ENCODE peak calls at places on chromosome 9, in nine cellular contexts. One of them, this sample, is unnamed.

GRCh38 chr9:2616726-2617377 is 4.7 kb upstream of the VLDLR start:
- DNase-seq in endodermal cell: no peak
- DNase-seq in suprapubic skin: no peak
- DNase-seq in CD8-positive, alpha-beta T cell: no peak
- DNase-seq in pancreas: no peak
- DNase-seq in bronchial epithelial cell: no peak
- DNase-seq in AG10803: no peak
- DNase-seq in mucosa of descending colon: no peak
- DNase-seq in tibial artery: no peak
- DNase-seq in this sample: peak; percentile 23

GRCh38 chr9:2620876-2621677 is 510 bp upstream of the VLDLR start:
- DNase-seq in endodermal cell: peak; percentile 94
- DNase-seq in suprapubic skin: peak; percentile 73
- DNase-seq in CD8-positive, alpha-beta T cell: peak; percentile 20
- DNase-seq in pancreas: peak; percentile 89
- DNase-seq in bronchial epithelial cell: peak; percentile 80
- DNase-seq in AG10803: peak; percentile 87
- DNase-seq in mucosa of descending colon: peak; percentile 78
- DNase-seq in tibial artery: peak; percentile 70
- DNase-seq in this sample: no peak

GRCh38 chr9:94613003-94613402 is 19.4 kb upstream of the FBP2 start:
- DNase-seq in endodermal cell: no peak
- DNase-seq in suprapubic skin: no peak
- DNase-seq in CD8-positive, alpha-beta T cell: no peak
- DNase-seq in pancreas: no peak
- DNase-seq in bronchial epithelial cell: no peak
- DNase-seq in AG10803: no peak
- DNase-seq in mucosa of descending colon: no peak
- DNase-seq in tibial artery: no peak
- DNase-seq in this sample: no peak

GRCh38 chr9:136534396-136534795 is 11.5 kb downstream of the NOTCH1 start:
- DNase-seq in endodermal cell: no peak
- DNase-seq in suprapubic skin: no peak
- DNase-seq in CD8-positive, alpha-beta T cell: no peak
- DNase-seq in pancreas: no peak
- DNase-seq in bronchial epithelial cell: no peak
- DNase-seq in AG10803: no peak
- DNase-seq in mucosa of descending colon: no peak
- DNase-seq in tibial artery: no peak
- DNase-seq in this sample: no peak

GRCh38 chr9:124399999-124400940 is 15.0 kb downstream of the PSMB7 start:
- DNase-seq in endodermal cell: no peak
- DNase-seq in suprapubic skin: no peak
- DNase-seq in CD8-positive, alpha-beta T cell: no peak
- DNase-seq in pancreas: no peak
- DNase-seq in bronchial epithelial cell: no peak
- DNase-seq in AG10803: no peak
- DNase-seq in mucosa of descending colon: no peak
- DNase-seq in tibial artery: no peak
- DNase-seq in this sample: no peak

GRCh38 chr9:109856785-109857184 is 76.8 kb downstream of the PALM2AKAP2 start:
- DNase-seq in endodermal cell: peak; percentile 55
- DNase-seq in suprapubic skin: no peak
- DNase-seq in CD8-positive, alpha-beta T cell: no peak
- DNase-seq in pancreas: no peak
- DNase-seq in bronchial epithelial cell: no peak
- DNase-seq in AG10803: peak; percentile 64
- DNase-seq in mucosa of descending colon: no peak
- DNase-seq in tibial artery: peak; percentile 41
- DNase-seq in this sample: no peak

GRCh38 chr9:136858844-136859757 is 7.0 kb downstream of the MAMDC4 start:
- DNase-seq in endodermal cell: peak; percentile 39
- DNase-seq in suprapubic skin: peak; percentile 69
- DNase-seq in CD8-positive, alpha-beta T cell: no peak
- DNase-seq in pancreas: peak; percentile 90
- DNase-seq in bronchial epithelial cell: no peak
- DNase-seq in AG10803: peak; percentile 57
- DNase-seq in mucosa of descending colon: peak; percentile 94
- DNase-seq in tibial artery: no peak
- DNase-seq in this sample: no peak

GRCh38 chr9:37441776-37442370 is 19.4 kb downstream of the GRHPR start:
- DNase-seq in endodermal cell: no peak
- DNase-seq in suprapubic skin: no peak
- DNase-seq in CD8-positive, alpha-beta T cell: no peak
- DNase-seq in pancreas: no peak
- DNase-seq in bronchial epithelial cell: no peak
- DNase-seq in AG10803: no peak
- DNase-seq in mucosa of descending colon: no peak
- DNase-seq in tibial artery: no peak
- DNase-seq in this sample: no peak

GRCh38 chr9:10612649-10613398 is at the start of gene PTPRD:
- DNase-seq in endodermal cell: peak; percentile 89
- DNase-seq in suprapubic skin: no peak
- DNase-seq in CD8-positive, alpha-beta T cell: peak; percentile 16
- DNase-seq in pancreas: peak; percentile 79
- DNase-seq in bronchial epithelial cell: peak; percentile 64
- DNase-seq in AG10803: peak; percentile 1
- DNase-seq in mucosa of descending colon: no peak
- DNase-seq in tibial artery: no peak
- DNase-seq in this sample: peak; percentile 47

GRCh38 chr9:116460026-116460425 is 227.1 kb upstream of the TRIM32 start:
- DNase-seq in endodermal cell: no peak
- DNase-seq in suprapubic skin: no peak
- DNase-seq in CD8-positive, alpha-beta T cell: no peak
- DNase-seq in pancreas: no peak
- DNase-seq in bronchial epithelial cell: no peak
- DNase-seq in AG10803: no peak
- DNase-seq in mucosa of descending colon: no peak
- DNase-seq in tibial artery: no peak
- DNase-seq in this sample: no peak

GRCh38 chr9:7879551-7880245 is 80.1 kb upstream of the DMAC1 start:
- DNase-seq in endodermal cell: peak; percentile 85
- DNase-seq in suprapubic skin: no peak
- DNase-seq in CD8-positive, alpha-beta T cell: peak; percentile 25
- DNase-seq in pancreas: no peak
- DNase-seq in bronchial epithelial cell: peak; percentile 79
- DNase-seq in AG10803: no peak
- DNase-seq in mucosa of descending colon: no peak
- DNase-seq in tibial artery: no peak
- DNase-seq in this sample: no peak

GRCh38 chr9:98708103-98708932 is 417 bp downstream of the GABBR2 start:
- DNase-seq in endodermal cell: peak; percentile 67
- DNase-seq in suprapubic skin: no peak
- DNase-seq in CD8-positive, alpha-beta T cell: no peak
- DNase-seq in pancreas: no peak
- DNase-seq in bronchial epithelial cell: no peak
- DNase-seq in AG10803: no peak
- DNase-seq in mucosa of descending colon: no peak
- DNase-seq in tibial artery: no peak
- DNase-seq in this sample: no peak

GRCh38 chr9:37390759-37391158 is 31.7 kb upstream of the GRHPR start:
- DNase-seq in endodermal cell: peak; percentile 88
- DNase-seq in suprapubic skin: no peak
- DNase-seq in CD8-positive, alpha-beta T cell: no peak
- DNase-seq in pancreas: no peak
- DNase-seq in bronchial epithelial cell: peak; percentile 27
- DNase-seq in AG10803: no peak
- DNase-seq in mucosa of descending colon: no peak
- DNase-seq in tibial artery: no peak
- DNase-seq in this sample: peak; percentile 83

GRCh38 chr9:101028346-101029299 is at the start of gene PLPPR1:
- DNase-seq in endodermal cell: peak; percentile 92
- DNase-seq in suprapubic skin: peak; percentile 56
- DNase-seq in CD8-positive, alpha-beta T cell: no peak
- DNase-seq in pancreas: peak; percentile 82
- DNase-seq in bronchial epithelial cell: peak; percentile 49
- DNase-seq in AG10803: peak; percentile 24
- DNase-seq in mucosa of descending colon: peak; percentile 55
- DNase-seq in tibial artery: no peak
- DNase-seq in this sample: peak; percentile 10

GRCh38 chr9:99593621-99594020 is 228.1 kb upstream of the NR4A3 start:
- DNase-seq in endodermal cell: no peak
- DNase-seq in suprapubic skin: no peak
- DNase-seq in CD8-positive, alpha-beta T cell: peak; percentile 21
- DNase-seq in pancreas: no peak
- DNase-seq in bronchial epithelial cell: no peak
- DNase-seq in AG10803: no peak
- DNase-seq in mucosa of descending colon: no peak
- DNase-seq in tibial artery: no peak
- DNase-seq in this sample: no peak

GRCh38 chr9:113997610-113998009 is 80.5 kb downstream of the AMBP start:
- DNase-seq in endodermal cell: peak; percentile 37
- DNase-seq in suprapubic skin: peak; percentile 45
- DNase-seq in CD8-positive, alpha-beta T cell: no peak
- DNase-seq in pancreas: no peak
- DNase-seq in bronchial epithelial cell: no peak
- DNase-seq in AG10803: no peak
- DNase-seq in mucosa of descending colon: no peak
- DNase-seq in tibial artery: no peak
- DNase-seq in this sample: no peak

GRCh38 chr9:113998114-113998513 is 80.0 kb downstream of the AMBP start:
- DNase-seq in endodermal cell: peak; percentile 16
- DNase-seq in suprapubic skin: peak; percentile 30
- DNase-seq in CD8-positive, alpha-beta T cell: no peak
- DNase-seq in pancreas: no peak
- DNase-seq in bronchial epithelial cell: no peak
- DNase-seq in AG10803: no peak
- DNase-seq in mucosa of descending colon: no peak
- DNase-seq in tibial artery: no peak
- DNase-seq in this sample: no peak

GRCh38 chr9:114000063-114000454 is 78.0 kb downstream of the AMBP start:
- DNase-seq in endodermal cell: peak; percentile 18
- DNase-seq in suprapubic skin: peak; percentile 9
- DNase-seq in CD8-positive, alpha-beta T cell: no peak
- DNase-seq in pancreas: no peak
- DNase-seq in bronchial epithelial cell: no peak
- DNase-seq in AG10803: no peak
- DNase-seq in mucosa of descending colon: no peak
- DNase-seq in tibial artery: no peak
- DNase-seq in this sample: no peak

GRCh38 chr9:113999256-114000062 is 78.6 kb downstream of the AMBP start:
- DNase-seq in endodermal cell: no peak
- DNase-seq in suprapubic skin: peak; percentile 56
- DNase-seq in CD8-positive, alpha-beta T cell: no peak
- DNase-seq in pancreas: no peak
- DNase-seq in bronchial epithelial cell: no peak
- DNase-seq in AG10803: no peak
- DNase-seq in mucosa of descending colon: no peak
- DNase-seq in tibial artery: no peak
- DNase-seq in this sample: no peak

GRCh38 chr9:113998529-113999255 is 79.4 kb downstream of the AMBP start:
- DNase-seq in endodermal cell: peak; percentile 57
- DNase-seq in suprapubic skin: peak; percentile 52
- DNase-seq in CD8-positive, alpha-beta T cell: no peak
- DNase-seq in pancreas: no peak
- DNase-seq in bronchial epithelial cell: no peak
- DNase-seq in AG10803: no peak
- DNase-seq in mucosa of descending colon: no peak
- DNase-seq in tibial artery: no peak
- DNase-seq in this sample: no peak
- TF ChIP-seq CTCF in endodermal cell: peak; percentile 50
- TF ChIP-seq CTCF in suprapubic skin: no peak
- TF ChIP-seq CTCF in CD8-positive, alpha-beta T cell: no peak
- TF ChIP-seq CTCF in pancreas: no peak
- TF ChIP-seq CTCF in bronchial epithelial cell: peak; percentile 12
- TF ChIP-seq CTCF in AG10803: peak; percentile 54
- TF ChIP-seq CTCF in mucosa of descending colon: no peak
- TF ChIP-seq CTCF in tibial artery: no peak
- TF ChIP-seq CTCF in this sample: no peak

GRCh38 chr9:132201780-132202703 is 40.2 kb downstream of the NTNG2 start:
- DNase-seq in endodermal cell: peak; percentile 76
- DNase-seq in suprapubic skin: no peak
- DNase-seq in CD8-positive, alpha-beta T cell: no peak
- DNase-seq in pancreas: no peak
- DNase-seq in bronchial epithelial cell: no peak
- DNase-seq in AG10803: no peak
- DNase-seq in mucosa of descending colon: no peak
- DNase-seq in tibial artery: no peak
- DNase-seq in this sample: no peak
- TF ChIP-seq CTCF in endodermal cell: no peak
- TF ChIP-seq CTCF in suprapubic skin: no peak
- TF ChIP-seq CTCF in CD8-positive, alpha-beta T cell: no peak
- TF ChIP-seq CTCF in pancreas: no peak
- TF ChIP-seq CTCF in bronchial epithelial cell: no peak
- TF ChIP-seq CTCF in AG10803: no peak
- TF ChIP-seq CTCF in mucosa of descending colon: no peak
- TF ChIP-seq CTCF in tibial artery: no peak
- TF ChIP-seq CTCF in this sample: no peak

GRCh38 chr9:131629827-131630205 is 84.5 kb downstream of the PRRT1B start:
- DNase-seq in endodermal cell: no peak
- DNase-seq in suprapubic skin: no peak
- DNase-seq in CD8-positive, alpha-beta T cell: no peak
- DNase-seq in pancreas: no peak
- DNase-seq in bronchial epithelial cell: no peak
- DNase-seq in AG10803: no peak
- DNase-seq in mucosa of descending colon: no peak
- DNase-seq in tibial artery: no peak
- DNase-seq in this sample: no peak

GRCh38 chr9:131627846-131628820 is 82.8 kb downstream of the PRRT1B start:
- DNase-seq in endodermal cell: no peak
- DNase-seq in suprapubic skin: no peak
- DNase-seq in CD8-positive, alpha-beta T cell: peak; percentile 87
- DNase-seq in pancreas: peak; percentile 85
- DNase-seq in bronchial epithelial cell: peak; percentile 72
- DNase-seq in AG10803: no peak
- DNase-seq in mucosa of descending colon: peak; percentile 95
- DNase-seq in tibial artery: no peak
- DNase-seq in this sample: no peak

GRCh38 chr9:131627326-131627845 is 82.1 kb downstream of the PRRT1B start:
- DNase-seq in endodermal cell: no peak
- DNase-seq in suprapubic skin: no peak
- DNase-seq in CD8-positive, alpha-beta T cell: no peak
- DNase-seq in pancreas: no peak
- DNase-seq in bronchial epithelial cell: peak; percentile 71
- DNase-seq in AG10803: peak; percentile 55
- DNase-seq in mucosa of descending colon: no peak
- DNase-seq in tibial artery: no peak
- DNase-seq in this sample: no peak

GRCh38 chr9:131630206-131630831 is 85.0 kb downstream of the PRRT1B start:
- DNase-seq in endodermal cell: no peak
- DNase-seq in suprapubic skin: no peak
- DNase-seq in CD8-positive, alpha-beta T cell: no peak
- DNase-seq in pancreas: no peak
- DNase-seq in bronchial epithelial cell: peak; percentile 40
- DNase-seq in AG10803: no peak
- DNase-seq in mucosa of descending colon: no peak
- DNase-seq in tibial artery: no peak
- DNase-seq in this sample: peak; percentile 67

GRCh38 chr9:131628821-131629197 is 83.5 kb downstream of the PRRT1B start:
- DNase-seq in endodermal cell: no peak
- DNase-seq in suprapubic skin: no peak
- DNase-seq in CD8-positive, alpha-beta T cell: no peak
- DNase-seq in pancreas: no peak
- DNase-seq in bronchial epithelial cell: no peak
- DNase-seq in AG10803: no peak
- DNase-seq in mucosa of descending colon: no peak
- DNase-seq in tibial artery: no peak
- DNase-seq in this sample: no peak
- TF ChIP-seq CTCF in endodermal cell: no peak
- TF ChIP-seq CTCF in suprapubic skin: no peak
- TF ChIP-seq CTCF in CD8-positive, alpha-beta T cell: no peak
- TF ChIP-seq CTCF in pancreas: no peak
- TF ChIP-seq CTCF in bronchial epithelial cell: no peak
- TF ChIP-seq CTCF in AG10803: no peak
- TF ChIP-seq CTCF in mucosa of descending colon: no peak
- TF ChIP-seq CTCF in tibial artery: no peak
- TF ChIP-seq CTCF in this sample: no peak

GRCh38 chr9:111740739-111741138 is 54.0 kb downstream of the SHOC1 start:
- DNase-seq in endodermal cell: peak; percentile 63
- DNase-seq in suprapubic skin: no peak
- DNase-seq in CD8-positive, alpha-beta T cell: no peak
- DNase-seq in pancreas: no peak
- DNase-seq in bronchial epithelial cell: no peak
- DNase-seq in AG10803: no peak
- DNase-seq in mucosa of descending colon: no peak
- DNase-seq in tibial artery: no peak
- DNase-seq in this sample: no peak
- TF ChIP-seq CTCF in endodermal cell: no peak
- TF ChIP-seq CTCF in suprapubic skin: no peak
- TF ChIP-seq CTCF in CD8-positive, alpha-beta T cell: no peak
- TF ChIP-seq CTCF in pancreas: no peak
- TF ChIP-seq CTCF in bronchial epithelial cell: no peak
- TF ChIP-seq CTCF in AG10803: no peak
- TF ChIP-seq CTCF in mucosa of descending colon: no peak
- TF ChIP-seq CTCF in tibial artery: no peak
- TF ChIP-seq CTCF in this sample: no peak

This sample was measured in GM10248.